ENCODE peak calls at places on chromosomes 3 and 15, in five cellular contexts. H is K562, P is H1, N is HepG2, S is GM12878. J is an unnamed sample.

GRCh38 chr3:181564222-181564621 is 147.5 kb upstream of the SOX2 start:
- DNase-seq in S (no peak), P (no peak), H (no peak), N (no peak), J (no peak)

GRCh38 chr3:160792445-160793039 is 36.5 kb downstream of the PPM1L start:
- DNase-seq in H (no peak), S (no peak), P (no peak), N (no peak), J (no peak)

GRCh38 chr3:120418866-120419490 is 31.8 kb downstream of the FSTL1 start:
- DNase-seq in S (no peak), N (peak), P (no peak), H (peak), J (peak)

GRCh38 chr3:134627831-134628230 is 23.0 kb downstream of the KY start:
- DNase-seq in P (no peak), S (no peak), N (no peak), H (no peak), J (no peak)

GRCh38 chr3:129560931-129561594 is 18.1 kb downstream of the H1-8 start:
- DNase-seq in S (no peak), P (no peak), N (no peak), H (no peak), J (peak)

GRCh38 chr15:58244546-58244945 is 106.4 kb downstream of the AQP9 start:
- DNase-seq in N (no peak), P (no peak), S (no peak), H (no peak), J (no peak)

GRCh38 chr3:47612879-47613278 is 34.2 kb upstream of the CSPG5 start:
- DNase-seq in H (no peak), P (no peak), N (no peak), S (no peak), J (no peak)

GRCh38 chr15:48084759-48085420 is 35.9 kb upstream of the SLC24A5 start:
- DNase-seq in P (peak), S (no peak), H (no peak), N (peak), J (peak)

GRCh38 chr15:76341366-76342045 is 4.9 kb downstream of the ISL2 start:
- DNase-seq in N (no peak), P (no peak), H (no peak), S (no peak), J (peak)

GRCh38 chr3:37074178-37074577 is 80.9 kb downstream of the MLH1 start:
- DNase-seq in S (no peak), P (no peak), N (no peak), H (no peak), J (no peak)

GRCh38 chr3:52195823-52196331 is 2.1 kb upstream of the ALAS1 start:
- DNase-seq in P (no peak), S (no peak), H (no peak), N (peak), J (no peak)

GRCh38 chr15:31975446-31976229 is 54.7 kb upstream of the CHRNA7 start:
- DNase-seq in N (no peak), P (no peak), S (no peak), H (no peak), J (peak)

GRCh38 chr15:67098768-67099282 is 33.4 kb downstream of the SMAD3 start:
- DNase-seq in N (peak), H (no peak), P (no peak), S (no peak), J (no peak)

GRCh38 chr3:122067214-122067550 is 12.0 kb downstream of the CD86 start:
- DNase-seq in P (no peak), S (no peak), N (no peak), H (no peak), J (no peak)

GRCh38 chr15:46735115-46735514 is 982.2 kb upstream of the SEMA6D start:
- DNase-seq in S (peak), H (no peak), N (no peak), P (no peak), J (no peak)

GRCh38 chr3:142007710-142008399 is 131.4 kb downstream of the ATP1B3 start:
- DNase-seq in H (no peak), N (no peak), S (no peak), P (no peak), J (no peak)

GRCh38 chr15:38531509-38531908 is 33.1 kb downstream of the RASGRP1 start:
- DNase-seq in P (no peak), S (no peak), N (no peak), H (no peak), J (no peak)

GRCh38 chr3:188954590-188955208 is 217.1 kb upstream of the TPRG1 start:
- DNase-seq in P (peak), H (peak), S (peak), N (peak), J (peak)

GRCh38 chr3:120622870-120623718 is 27.0 kb downstream of the NDUFB4 start:
- DNase-seq in H (peak), P (no peak), N (peak), S (no peak), J (no peak)

GRCh38 chr15:99142562-99142961 is 37.7 kb downstream of the SYNM start:
- DNase-seq in P (no peak), H (no peak), S (no peak), N (no peak), J (no peak)

GRCh38 chr3:58417075-58417474 is 16.6 kb downstream of the PDHB start:
- DNase-seq in N (no peak), S (no peak), P (no peak), H (no peak), J (no peak)

GRCh38 chr15:57647071-57647790 is 55.5 kb downstream of the MYZAP start:
- DNase-seq in S (no peak), H (no peak), N (no peak), P (no peak), J (no peak)

GRCh38 chr3:187591051-187591450 is 79.1 kb downstream of the SST start:
- DNase-seq in S (no peak), H (no peak), N (no peak), P (no peak), J (no peak)

GRCh38 chr3:59381282-59381681 is 331.5 kb upstream of the CFAP20DC start:
- DNase-seq in S (peak), P (no peak), H (no peak), N (no peak), J (no peak)

GRCh38 chr3:197186887-197187588 is 111.4 kb downstream of the DLG1 start:
- DNase-seq in P (no peak), S (peak), H (peak), N (peak), J (peak)

GRCh38 chr15:70837476-70837875 is 16.5 kb downstream of the LARP6 start:
- DNase-seq in P (no peak), H (no peak), S (no peak), N (no peak), J (no peak)

GRCh38 chr3:45923755-45924154 is 19.5 kb upstream of the CXCR6 start:
- DNase-seq in S (no peak), N (no peak), P (no peak), H (no peak), J (no peak)

GRCh38 chr15:55868707-55869106 is 124.7 kb downstream of the NEDD4 start:
- DNase-seq in P (no peak), H (no peak), N (peak), S (no peak), J (no peak)

GRCh38 chr3:156892701-156893100 is 66.5 kb downstream of the LEKR1 start:
- DNase-seq in H (no peak), P (no peak), N (peak), S (no peak), J (no peak)

GRCh38 chr3:70916375-70917055 is 604.1 kb upstream of the MDFIC2 start:
- DNase-seq in S (no peak), N (peak), P (no peak), H (peak), J (peak)

GRCh38 chr15:40006646-40007045 is 32.3 kb downstream of the SRP14 start:
- DNase-seq in S (no peak), H (no peak), N (no peak), P (no peak), J (no peak)

GRCh38 chr15:60477991-60478632 is 830 bp downstream of the ICE2 start:
- DNase-seq in P (no peak), H (peak), S (peak), N (peak), J (peak)

DNA sequence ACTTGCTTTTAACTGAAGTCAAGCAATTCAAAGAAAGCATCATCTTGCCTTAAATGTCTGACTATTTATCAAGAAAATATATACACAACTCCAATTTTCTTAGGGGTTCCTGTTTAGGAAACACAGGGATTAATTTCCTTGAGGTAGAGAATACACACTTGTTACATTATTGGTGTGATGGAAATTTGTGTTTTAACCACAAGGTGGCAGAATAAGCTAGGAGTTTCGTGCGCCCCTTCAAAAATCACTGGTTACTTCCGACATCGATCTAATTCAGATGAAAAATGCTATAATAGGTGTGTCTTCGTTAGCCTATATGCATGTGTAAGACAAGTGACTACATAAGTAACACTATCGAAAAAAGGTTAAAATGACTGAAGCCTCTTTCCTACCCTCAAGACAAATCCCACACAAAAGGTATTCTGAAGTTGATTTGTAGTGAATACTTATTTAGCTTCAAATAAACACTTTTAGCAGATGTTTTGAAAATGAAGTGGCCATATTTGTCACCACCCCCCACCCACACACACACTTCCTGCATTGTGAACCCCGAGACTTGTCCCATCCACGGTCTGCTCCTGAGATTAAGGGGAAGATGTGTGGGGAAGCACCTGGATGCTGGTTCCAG is 246.5 kb downstream of the ROBO1 start:
- DNase-seq in H (peak), P (no peak), N (peak), S (peak), J (peak)
- H2AFZ ChIP-seq in H (no peak), P (peak), N (no peak), S (no peak), J (no peak)

DNA sequence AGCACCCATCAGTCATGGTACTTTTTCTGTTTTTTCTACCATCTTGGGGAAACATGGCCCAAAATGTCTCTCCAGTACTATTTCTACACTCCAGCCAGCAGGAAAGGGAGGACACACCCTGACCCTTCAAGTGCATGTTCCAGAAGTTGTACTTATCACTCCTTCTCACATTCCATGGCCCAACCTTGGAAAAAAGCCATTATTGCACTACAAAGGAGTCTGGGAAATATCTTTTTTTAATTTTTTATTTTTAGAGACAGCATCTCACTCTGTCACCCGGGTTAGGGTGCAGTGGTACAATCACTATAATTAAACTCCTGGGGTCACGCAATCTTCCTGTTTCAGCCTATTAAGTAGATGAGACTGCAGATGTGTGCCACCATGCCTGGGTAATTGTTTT is 100.0 kb upstream of the PPP2R3A start:
- DNase-seq in H (no peak), N (no peak), P (no peak), S (no peak), J (no peak)
- TF ChIP-seq GABPA in H (no peak), N (no peak), P (no peak), S (no peak), J (no peak)

DNA sequence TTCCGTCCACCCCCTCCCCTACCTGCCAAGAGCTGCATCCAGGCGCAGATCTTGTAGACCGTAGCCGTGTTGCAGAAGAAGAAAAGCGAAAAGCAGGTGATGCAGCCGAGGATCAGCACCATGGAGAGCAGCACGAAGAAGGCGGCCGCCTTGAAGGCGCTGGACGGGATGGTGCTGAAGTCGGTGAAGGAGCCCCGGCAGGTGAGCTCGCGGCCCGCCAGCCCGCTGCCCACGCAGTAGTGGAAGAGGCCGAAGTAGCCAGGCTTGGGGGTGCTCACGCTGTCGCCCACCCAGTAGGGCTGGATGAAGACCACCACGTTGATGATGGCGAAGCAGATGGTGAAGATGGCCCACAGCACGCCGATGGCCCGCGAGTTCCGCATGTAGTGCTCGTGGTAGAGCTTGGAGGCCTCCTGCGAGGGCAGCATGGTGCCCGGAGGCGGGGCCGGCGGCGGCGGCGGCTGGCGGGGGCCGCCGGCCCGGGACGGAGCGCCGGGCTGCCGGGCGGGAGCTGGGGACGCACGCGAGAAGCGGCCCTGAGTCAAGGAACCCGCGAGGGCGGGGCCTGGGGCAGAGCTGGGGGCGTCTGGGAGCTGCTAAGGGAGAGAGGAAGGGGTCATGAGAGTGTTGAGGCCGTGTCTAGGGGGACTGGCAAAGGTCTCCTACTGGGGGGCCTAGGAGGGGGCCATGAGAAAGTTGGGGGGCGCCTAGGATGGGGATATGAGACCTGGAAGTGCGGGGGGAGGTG is 1.2 kb downstream of the LHFPL4 start:
- DNase-seq in N (no peak), H (peak), P (peak), S (no peak), J (peak)
- H2AFZ ChIP-seq in N (no peak), H (no peak), P (no peak), S (no peak), J (no peak)

DNA sequence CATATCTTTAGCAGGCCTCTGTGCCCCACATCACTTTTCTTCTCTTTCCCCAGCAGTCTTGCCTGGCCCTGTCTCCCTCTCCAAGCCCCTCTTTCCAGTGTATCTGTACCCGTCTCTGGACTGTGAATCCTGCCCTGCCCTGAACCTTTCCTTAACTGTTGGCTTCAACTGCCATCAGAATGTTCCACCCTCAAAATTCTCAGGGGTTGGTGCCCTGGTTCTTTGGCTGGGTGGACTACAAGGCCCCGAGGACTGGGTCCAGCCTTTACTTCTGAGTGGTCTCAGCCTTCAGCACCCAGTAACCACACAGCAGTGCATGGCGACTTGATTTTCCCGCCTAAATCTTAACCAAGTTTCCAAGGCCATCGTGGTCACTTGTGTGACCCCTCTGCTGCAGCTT is 333.5 kb upstream of the RGMA start:
- DNase-seq in P (no peak), S (no peak), N (no peak), H (no peak), J (no peak)
- TF ChIP-seq GABPA in P (no peak), S (no peak), N (no peak), H (no peak), J (no peak)

GRCh38 chr15:89554247-89554646 is 21.0 kb upstream of the TICRR start:
- DNase-seq in N (no peak), S (no peak), P (no peak), H (no peak), J (no peak)

GRCh38 chr15:89553632-89554031 is 21.6 kb upstream of the TICRR start:
- DNase-seq in S (no peak), P (no peak), N (no peak), H (no peak), J (no peak)

GRCh38 chr15:89555768-89556167 is 19.5 kb upstream of the TICRR start:
- DNase-seq in P (no peak), S (no peak), H (no peak), N (no peak), J (no peak)

GRCh38 chr15:89559865-89560264 is 15.4 kb upstream of the TICRR start:
- DNase-seq in P (no peak), H (no peak), N (no peak), S (no peak), J (no peak)

GRCh38 chr15:89556413-89557262 is 18.6 kb upstream of the TICRR start:
- DNase-seq in N (peak), P (peak), S (no peak), H (peak), J (peak)
- H2AFZ ChIP-seq in N (no peak), P (no peak), S (no peak), H (no peak), J (no peak)

GRCh38 chr3:56154297-56154696 is 314.0 kb downstream of the ERC2 start:
- DNase-seq in S (no peak), H (no peak), N (peak), P (no peak), J (no peak)

GRCh38 chr3:56157693-56158092 is 310.6 kb downstream of the ERC2 start:
- DNase-seq in S (peak), P (no peak), N (no peak), H (no peak), J (no peak)
- TF ChIP-seq GABPA in S (no peak), P (no peak), N (no peak), H (no peak), J (no peak)

DNA sequence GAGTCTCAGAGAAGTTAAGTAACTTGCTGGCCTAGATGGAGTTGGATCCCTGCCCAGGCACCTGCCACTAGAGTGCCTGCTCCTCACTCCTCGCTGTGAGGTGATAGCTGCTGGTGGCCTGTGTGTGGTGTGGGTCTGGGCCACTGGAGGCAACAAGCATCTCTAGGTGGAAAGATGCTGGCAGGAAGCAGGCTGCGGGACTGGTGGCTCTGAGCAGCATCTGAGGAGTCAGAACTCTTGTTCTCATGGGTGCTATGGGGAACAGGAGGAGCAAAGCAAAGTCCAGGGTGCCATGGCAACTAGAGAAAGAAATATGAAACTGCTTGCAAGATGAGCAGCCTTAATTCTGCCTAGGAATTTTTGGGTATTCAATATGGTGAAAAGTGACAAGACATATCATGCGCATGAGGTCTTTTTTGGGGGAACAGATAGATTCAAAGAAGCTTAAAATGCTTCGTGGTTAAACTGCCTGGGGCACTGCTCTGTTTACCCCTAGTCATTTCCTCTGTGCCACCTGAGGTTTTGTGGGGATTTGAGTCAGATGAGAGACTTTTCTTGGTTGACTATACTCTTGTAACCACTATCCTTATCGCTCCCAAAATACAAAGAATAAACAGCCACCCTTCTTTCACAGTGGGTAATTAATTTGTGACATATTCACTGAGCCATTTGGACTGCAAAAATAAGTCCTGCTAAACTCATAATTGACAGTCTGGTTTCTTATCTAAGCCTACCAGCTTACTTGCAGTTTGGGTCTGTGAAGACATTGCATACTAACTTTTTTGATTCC is 50.3 kb downstream of the MED12L start:
- DNase-seq in N (no peak), S (no peak), H (peak), P (no peak), J (no peak)
- H2AFZ ChIP-seq in N (no peak), S (no peak), H (no peak), P (no peak), J (no peak)

DNA sequence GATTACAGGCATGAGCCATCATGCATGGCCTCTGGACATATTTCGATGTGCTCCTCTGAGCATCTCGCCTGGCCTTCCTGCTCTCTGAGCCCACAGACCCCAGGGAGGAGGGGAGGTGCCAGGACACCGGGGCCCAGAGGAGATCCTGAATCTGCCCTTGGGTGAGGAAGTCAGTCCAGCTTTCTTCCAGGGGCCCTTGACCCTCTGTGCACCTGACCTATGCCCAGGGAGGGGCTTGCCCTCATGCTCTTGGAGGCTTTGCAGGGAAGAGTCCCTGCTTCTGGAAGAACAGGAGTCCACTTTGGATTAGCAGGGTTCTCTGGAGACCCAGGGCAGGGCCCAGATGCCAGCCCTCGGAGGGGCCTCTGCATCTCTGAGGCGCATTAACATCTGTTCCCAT is 1.4 kb downstream of the ACSBG1 start:
- DNase-seq in H (no peak), S (no peak), P (no peak), N (no peak), J (no peak)
- TF ChIP-seq GABPA in H (no peak), S (no peak), P (no peak), N (no peak), J (no peak)